ENCODE peak calls at places on chromosomes 5 and 9, in five cellular contexts. B is gastrocnemius medialis, Y is RWPE1, A is A549, J is H9. M is an unnamed sample.
A peak's percentile ranks its signal among the peaks of the same experiment; 100 is the strongest.

GRCh38 chr5:54996476-54996875 is 11.1 kb upstream of the ESM1 start:
- DNase-seq in A (no peak), B (no peak), J (no peak), Y (no peak), M (no peak)

GRCh38 chr9:35396560-35397215 is 93.2 kb upstream of the RUSC2 start:
- DNase-seq in B (no peak), J (no peak), Y (no peak), A (no peak), M (no peak)

GRCh38 chr5:144644317-144644716 is 473.6 kb downstream of the KCTD16 start:
- DNase-seq in Y (no peak), J (no peak), A (no peak), B (no peak), M (no peak)

GRCh38 chr9:69758981-69759477 is 782 bp downstream of the PTAR1 start:
- DNase-seq in A (no peak), B (no peak), J (no peak), Y (no peak), M (no peak)

GRCh38 chr5:123809594-123810172 is 297.7 kb downstream of the CSNK1G3 start:
- DNase-seq in B (no peak), Y (no peak), A (no peak), J (no peak), M (no peak)

GRCh38 chr5:121725450-121725849 is 126.2 kb upstream of the FTMT start:
- DNase-seq in J (no peak), Y (no peak), A (no peak), B (no peak), M (no peak)

GRCh38 chr5:156147251-156147947 is 179.6 kb upstream of the SGCD start:
- DNase-seq in Y (no peak), J (no peak), A (peak; percentile 52), B (no peak), M (no peak)

GRCh38 chr5:142576804-142577203 is 109.1 kb downstream of the FGF1 start:
- DNase-seq in Y (no peak), A (no peak), B (no peak), J (no peak), M (no peak)

GRCh38 chr5:64690417-64691151 is at the start of gene SHISAL2B:
- DNase-seq in J (peak; percentile 75), Y (peak; percentile 45), A (peak; percentile 22), B (no peak), M (no peak)

GRCh38 chr9:113222482-113222841 is 1.1 kb downstream of the SLC31A1 start:
- DNase-seq in B (no peak), A (no peak), Y (peak; percentile 20), J (no peak), M (no peak)

GRCh38 chr5:175853573-175854230 is 17.7 kb upstream of the CPLX2 start:
- DNase-seq in J (no peak), Y (no peak), B (peak; percentile 17), A (no peak), M (no peak)

GRCh38 chr5:160333726-160334125 is 21.4 kb upstream of the CCNJL start:
- DNase-seq in J (no peak), B (no peak), Y (peak; percentile 35), A (no peak), M (no peak)

GRCh38 chr5:39219433-39219832 is at the start of gene FYB1:
- DNase-seq in J (no peak), Y (peak; percentile 78), B (peak; percentile 36), A (no peak), M (no peak)

GRCh38 chr9:91857291-91857781 is 92.7 kb downstream of the ROR2 start:
- DNase-seq in A (no peak), Y (no peak), J (peak; percentile 73), B (no peak), M (no peak)

GRCh38 chr5:39197556-39197955 is 21.8 kb downstream of the FYB1 start:
- DNase-seq in A (peak; percentile 46), B (no peak), J (no peak), Y (no peak), M (no peak)

GRCh38 chr5:72470817-72471216 is 36.4 kb downstream of the ZNF366 start:
- DNase-seq in J (no peak), A (no peak), B (no peak), Y (peak; percentile 79), M (no peak)

GRCh38 chr9:130137870-130138653 is 34.1 kb upstream of the NCS1 start:
- DNase-seq in J (peak; percentile 81), A (no peak), B (no peak), Y (peak; percentile 94), M (no peak)

GRCh38 chr5:90932052-90932699 is 373.6 kb downstream of the ADGRV1 start:
- DNase-seq in A (peak; percentile 47), J (peak; percentile 51), B (no peak), Y (peak; percentile 50), M (no peak)

GRCh38 chr5:119338326-119338957 is 17.4 kb upstream of the TNFAIP8 start:
- DNase-seq in J (no peak), Y (no peak), B (no peak), A (no peak), M (no peak)

GRCh38 chr5:139571543-139571942 is 10.4 kb downstream of the UBE2D2 start:
- DNase-seq in B (no peak), J (no peak), A (no peak), Y (no peak), M (no peak)
- H3K27ac ChIP-seq in B (peak overlapping the region; percentile 15), J (no peak overlapping the region), A (peak overlapping the region; percentile 32), Y (no peak overlapping the region), M (no peak overlapping the region)

DNA sequence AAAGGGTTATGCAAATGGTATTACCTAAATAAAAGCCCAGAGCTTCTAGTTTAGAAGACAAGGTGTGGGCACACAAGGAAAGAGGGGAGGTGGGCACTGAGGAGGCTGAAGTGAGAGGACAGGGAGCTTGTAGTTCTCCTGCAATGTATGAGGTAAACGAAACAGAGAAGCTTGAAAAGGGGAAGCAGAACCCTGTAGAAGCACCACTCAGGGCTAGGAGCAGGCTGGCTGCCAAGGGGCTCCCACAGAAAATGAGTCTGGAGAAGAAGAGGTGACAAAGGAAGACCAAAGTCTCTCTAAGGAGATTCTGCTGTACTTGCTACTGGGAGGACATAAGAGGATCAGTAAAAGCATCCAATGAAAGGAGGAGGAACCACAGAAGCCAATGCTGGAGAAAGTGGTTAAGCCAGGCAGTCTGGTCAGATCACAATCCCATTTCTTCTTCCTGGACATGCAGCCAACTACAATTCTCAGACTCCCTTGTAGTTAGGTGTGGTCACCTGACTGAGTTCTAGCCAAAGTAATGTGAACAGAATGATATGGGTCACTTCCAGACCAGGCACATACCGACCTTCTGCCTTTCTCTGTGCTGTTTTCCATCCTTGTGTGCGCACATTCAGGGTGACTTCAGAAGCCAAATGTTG is 174.5 kb upstream of the MAP3K1 start:
- DNase-seq in B (peak; percentile 28), A (no peak), J (no peak), Y (no peak), M (no peak)
- H3K27ac ChIP-seq in B (no peak overlapping the region), A (peak overlapping the region; percentile 47), J (no peak overlapping the region), Y (no peak overlapping the region), M (no peak overlapping the region)

DNA sequence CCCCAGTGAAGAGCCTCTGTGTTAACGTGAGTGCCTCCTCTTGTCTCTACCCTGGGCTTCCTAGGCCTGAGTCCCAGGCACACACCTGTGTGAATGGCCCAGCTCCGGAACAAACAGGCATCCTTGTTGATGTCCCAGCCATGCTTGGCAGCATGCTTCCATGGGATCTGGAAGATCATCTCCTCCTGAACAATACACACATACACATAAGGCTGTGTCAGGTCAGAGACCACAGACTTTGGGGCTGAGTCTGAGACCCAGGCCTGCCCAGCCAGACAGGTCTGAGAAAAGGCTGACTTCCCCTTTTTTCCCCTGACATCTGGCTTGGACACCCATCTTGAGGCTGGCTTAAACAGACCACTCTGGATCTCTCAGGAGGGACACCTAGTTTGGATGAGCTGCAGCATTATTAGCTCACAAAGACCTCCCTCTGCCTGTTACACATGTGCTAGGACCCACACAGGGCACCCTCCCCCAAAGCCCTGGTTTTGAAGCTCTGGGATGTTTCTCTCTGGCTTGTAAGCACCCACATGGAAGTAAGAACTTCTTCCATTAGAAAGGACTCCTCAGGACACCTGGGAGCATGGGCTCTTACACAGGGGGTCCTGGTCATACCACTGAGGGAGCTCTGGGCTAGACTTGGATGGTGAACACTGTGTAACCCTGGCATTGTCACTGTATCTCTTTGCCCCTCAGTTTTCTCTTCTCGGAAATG is 2.6 kb downstream of the IRF1 start:
- DNase-seq in J (peak; percentile 8), B (no peak), Y (no peak), A (no peak), M (peak; percentile 55)
- H3K27ac ChIP-seq in J (no peak overlapping the region), B (no peak overlapping the region), Y (peak overlapping the region; percentile 78), A (no peak overlapping the region), M (no peak overlapping the region)

GRCh38 chr9:86277072-86277471 is 5.3 kb downstream of the ISCA1 start:
- DNase-seq in B (no peak), Y (no peak), J (no peak), A (no peak), M (no peak)
- H3K27ac ChIP-seq in B (no peak overlapping the region), Y (no peak overlapping the region), J (no peak overlapping the region), A (no peak overlapping the region), M (no peak overlapping the region)

DNA sequence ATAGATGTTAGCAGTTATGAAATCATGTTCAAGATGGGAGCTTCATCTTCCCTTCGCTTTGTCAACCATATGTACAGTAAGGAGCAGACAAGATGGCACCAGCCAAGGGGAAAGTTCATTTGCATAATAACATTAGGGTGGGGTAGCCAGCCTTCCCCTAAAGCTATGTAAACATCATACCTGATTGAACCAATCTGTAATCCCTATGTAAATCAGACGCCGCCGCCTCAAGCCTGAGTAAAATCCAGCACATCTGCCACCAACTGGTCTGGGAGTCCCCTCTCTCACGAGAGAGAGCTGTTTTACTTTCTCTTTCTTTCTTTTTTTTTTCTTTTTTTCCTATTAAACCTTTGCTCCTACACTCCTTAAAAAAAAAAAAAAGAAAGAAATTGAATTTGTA is 30.8 kb upstream of the REEP2 start:
- DNase-seq in Y (no peak), A (no peak), B (no peak), J (no peak), M (no peak)
- H3K27ac ChIP-seq in Y (no peak overlapping the region), A (no peak overlapping the region), B (no peak overlapping the region), J (no peak overlapping the region), M (no peak overlapping the region)